ENCODE peak calls at places on chromosomes 3 and 15, in five cellular contexts. One of them, this sample, is unnamed.

GRCh38 chr3:139110072-139110830 is 65.6 kb upstream of the PRR23C start:
- DNase-seq in SK-N-SH: no peak
- DNase-seq in left cardiac atrium: peak; percentile 32
- DNase-seq in stimulated activated CD4-positive, alpha-beta T cell treated with anti-CD3 and anti-CD28 coated beads, Interleukin-2, amount 100 ng/mL, for 48 hours: no peak
- DNase-seq in B cell: no peak
- DNase-seq in this sample: no peak

GRCh38 chr3:114586119-114586518 is 292.3 kb downstream of the TIGIT start:
- DNase-seq in SK-N-SH: no peak
- DNase-seq in left cardiac atrium: no peak
- DNase-seq in stimulated activated CD4-positive, alpha-beta T cell treated with anti-CD3 and anti-CD28 coated beads, Interleukin-2, amount 100 ng/mL, for 48 hours: no peak
- DNase-seq in B cell: no peak
- DNase-seq in this sample: peak; percentile 46

GRCh38 chr15:62462721-62463120 is 297.6 kb upstream of the C2CD4B start:
- DNase-seq in SK-N-SH: peak; percentile 39
- DNase-seq in left cardiac atrium: no peak
- DNase-seq in stimulated activated CD4-positive, alpha-beta T cell treated with anti-CD3 and anti-CD28 coated beads, Interleukin-2, amount 100 ng/mL, for 48 hours: no peak
- DNase-seq in B cell: no peak
- DNase-seq in this sample: no peak

GRCh38 chr15:87728998-87729397 is 527.5 kb downstream of the NTRK3 start:
- DNase-seq in SK-N-SH: no peak
- DNase-seq in left cardiac atrium: no peak
- DNase-seq in stimulated activated CD4-positive, alpha-beta T cell treated with anti-CD3 and anti-CD28 coated beads, Interleukin-2, amount 100 ng/mL, for 48 hours: no peak
- DNase-seq in B cell: no peak
- DNase-seq in this sample: no peak

GRCh38 chr3:154135511-154136173 is 14.5 kb downstream of the ARHGEF26 start:
- DNase-seq in SK-N-SH: no peak
- DNase-seq in left cardiac atrium: no peak
- DNase-seq in stimulated activated CD4-positive, alpha-beta T cell treated with anti-CD3 and anti-CD28 coated beads, Interleukin-2, amount 100 ng/mL, for 48 hours: no peak
- DNase-seq in B cell: no peak
- DNase-seq in this sample: no peak

GRCh38 chr3:149151843-149152242 is 22.4 kb downstream of the HPS3 start:
- DNase-seq in SK-N-SH: peak; percentile 48
- DNase-seq in left cardiac atrium: no peak
- DNase-seq in stimulated activated CD4-positive, alpha-beta T cell treated with anti-CD3 and anti-CD28 coated beads, Interleukin-2, amount 100 ng/mL, for 48 hours: no peak
- DNase-seq in B cell: no peak
- DNase-seq in this sample: no peak

GRCh38 chr3:64031540-64032533 is 8.5 kb upstream of the PSMD6 start:
- DNase-seq in SK-N-SH: no peak
- DNase-seq in left cardiac atrium: no peak
- DNase-seq in stimulated activated CD4-positive, alpha-beta T cell treated with anti-CD3 and anti-CD28 coated beads, Interleukin-2, amount 100 ng/mL, for 48 hours: no peak
- DNase-seq in B cell: no peak
- DNase-seq in this sample: peak; percentile 41

GRCh38 chr3:38127611-38128302 is 9.2 kb downstream of the ACAA1 start:
- DNase-seq in SK-N-SH: no peak
- DNase-seq in left cardiac atrium: no peak
- DNase-seq in stimulated activated CD4-positive, alpha-beta T cell treated with anti-CD3 and anti-CD28 coated beads, Interleukin-2, amount 100 ng/mL, for 48 hours: no peak
- DNase-seq in B cell: no peak
- DNase-seq in this sample: no peak

GRCh38 chr3:108293858-108294257 is 2.5 kb upstream of the HHLA2 start:
- DNase-seq in SK-N-SH: no peak
- DNase-seq in left cardiac atrium: no peak
- DNase-seq in stimulated activated CD4-positive, alpha-beta T cell treated with anti-CD3 and anti-CD28 coated beads, Interleukin-2, amount 100 ng/mL, for 48 hours: no peak
- DNase-seq in B cell: no peak
- DNase-seq in this sample: no peak

GRCh38 chr3:126261037-126261436 is 80.7 kb upstream of the ALDH1L1 start:
- DNase-seq in SK-N-SH: no peak
- DNase-seq in left cardiac atrium: peak; percentile 72
- DNase-seq in stimulated activated CD4-positive, alpha-beta T cell treated with anti-CD3 and anti-CD28 coated beads, Interleukin-2, amount 100 ng/mL, for 48 hours: no peak
- DNase-seq in B cell: no peak
- DNase-seq in this sample: no peak

GRCh38 chr3:9110316-9110715 is 139.1 kb downstream of the SRGAP3 start:
- DNase-seq in SK-N-SH: no peak
- DNase-seq in left cardiac atrium: no peak
- DNase-seq in stimulated activated CD4-positive, alpha-beta T cell treated with anti-CD3 and anti-CD28 coated beads, Interleukin-2, amount 100 ng/mL, for 48 hours: no peak
- DNase-seq in B cell: no peak
- DNase-seq in this sample: no peak

GRCh38 chr3:50620420-50620819 is 3.5 kb downstream of the MAPKAPK3 start:
- DNase-seq in SK-N-SH: no peak
- DNase-seq in left cardiac atrium: no peak
- DNase-seq in stimulated activated CD4-positive, alpha-beta T cell treated with anti-CD3 and anti-CD28 coated beads, Interleukin-2, amount 100 ng/mL, for 48 hours: no peak
- DNase-seq in B cell: no peak
- DNase-seq in this sample: no peak

GRCh38 chr3:38646062-38646461 is 3.4 kb downstream of the SCN5A start:
- DNase-seq in SK-N-SH: peak; percentile 4
- DNase-seq in left cardiac atrium: no peak
- DNase-seq in stimulated activated CD4-positive, alpha-beta T cell treated with anti-CD3 and anti-CD28 coated beads, Interleukin-2, amount 100 ng/mL, for 48 hours: no peak
- DNase-seq in B cell: no peak
- DNase-seq in this sample: no peak

GRCh38 chr15:69414702-69415161 is 583 bp downstream of the KIF23 start:
- DNase-seq in SK-N-SH: no peak
- DNase-seq in left cardiac atrium: peak; percentile 36
- DNase-seq in stimulated activated CD4-positive, alpha-beta T cell treated with anti-CD3 and anti-CD28 coated beads, Interleukin-2, amount 100 ng/mL, for 48 hours: no peak
- DNase-seq in B cell: peak; percentile 35
- DNase-seq in this sample: no peak

GRCh38 chr15:90266061-90266431 is 574 bp downstream of the NGRN start:
- DNase-seq in SK-N-SH: peak; percentile 72
- DNase-seq in left cardiac atrium: peak; percentile 62
- DNase-seq in stimulated activated CD4-positive, alpha-beta T cell treated with anti-CD3 and anti-CD28 coated beads, Interleukin-2, amount 100 ng/mL, for 48 hours: peak; percentile 28
- DNase-seq in B cell: peak; percentile 35
- DNase-seq in this sample: no peak

GRCh38 chr15:58805095-58805494 is 34.0 kb downstream of the MINDY2 start:
- DNase-seq in SK-N-SH: no peak
- DNase-seq in left cardiac atrium: no peak
- DNase-seq in stimulated activated CD4-positive, alpha-beta T cell treated with anti-CD3 and anti-CD28 coated beads, Interleukin-2, amount 100 ng/mL, for 48 hours: no peak
- DNase-seq in B cell: no peak
- DNase-seq in this sample: no peak